ENCODE peak calls at places on chromosomes 2 and 18, in four cellular contexts. One of them, this sample, is unnamed.

GRCh38 chr2:100272848-100273329 is 49.4 kb downstream of the LONRF2 start:
- DNase-seq in LHCN-M2: no peak
- DNase-seq in activated CD4-positive, alpha-beta T cell treated with anti-CD3 and anti-CD28 coated beads for 24 hours: no peak
- DNase-seq in stromal cell of bone marrow: no peak
- DNase-seq in this sample: no peak

GRCh38 chr2:180307096-180307495 is 300.0 kb upstream of the CWC22 start:
- DNase-seq in LHCN-M2: no peak
- DNase-seq in activated CD4-positive, alpha-beta T cell treated with anti-CD3 and anti-CD28 coated beads for 24 hours: no peak
- DNase-seq in stromal cell of bone marrow: no peak
- DNase-seq in this sample: no peak

GRCh38 chr2:142415461-142415860 is 284.6 kb upstream of the LRP1B start:
- DNase-seq in LHCN-M2: no peak
- DNase-seq in stromal cell of bone marrow: no peak
- DNase-seq in activated CD4-positive, alpha-beta T cell treated with anti-CD3 and anti-CD28 coated beads for 24 hours: no peak
- DNase-seq in this sample: no peak

GRCh38 chr2:223732346-223732745 is 105.0 kb downstream of the AP1S3 start:
- DNase-seq in stromal cell of bone marrow: no peak
- DNase-seq in activated CD4-positive, alpha-beta T cell treated with anti-CD3 and anti-CD28 coated beads for 24 hours: no peak
- DNase-seq in LHCN-M2: no peak
- DNase-seq in this sample: no peak

GRCh38 chr2:69619725-69620124 is 23.8 kb downstream of the AAK1 start:
- DNase-seq in stromal cell of bone marrow: no peak
- DNase-seq in LHCN-M2: no peak
- DNase-seq in activated CD4-positive, alpha-beta T cell treated with anti-CD3 and anti-CD28 coated beads for 24 hours: no peak
- DNase-seq in this sample: no peak

GRCh38 chr2:239393401-239393940 is 7.3 kb downstream of the HDAC4 start:
- DNase-seq in LHCN-M2: no peak
- DNase-seq in stromal cell of bone marrow: no peak
- DNase-seq in activated CD4-positive, alpha-beta T cell treated with anti-CD3 and anti-CD28 coated beads for 24 hours: no peak
- DNase-seq in this sample: no peak

GRCh38 chr18:68925268-68925667 is 127.4 kb downstream of the CCDC102B start:
- DNase-seq in stromal cell of bone marrow: no peak
- DNase-seq in activated CD4-positive, alpha-beta T cell treated with anti-CD3 and anti-CD28 coated beads for 24 hours: no peak
- DNase-seq in LHCN-M2: peak
- DNase-seq in this sample: no peak

GRCh38 chr2:183868153-183868552 is 730.2 kb upstream of the ZNF804A start:
- DNase-seq in stromal cell of bone marrow: no peak
- DNase-seq in activated CD4-positive, alpha-beta T cell treated with anti-CD3 and anti-CD28 coated beads for 24 hours: no peak
- DNase-seq in LHCN-M2: no peak
- DNase-seq in this sample: no peak

GRCh38 chr2:120419073-120419472 is 73.1 kb downstream of the INHBB start:
- DNase-seq in stromal cell of bone marrow: no peak
- DNase-seq in activated CD4-positive, alpha-beta T cell treated with anti-CD3 and anti-CD28 coated beads for 24 hours: no peak
- DNase-seq in LHCN-M2: no peak
- DNase-seq in this sample: no peak

GRCh38 chr18:37582306-37582705 is 16.7 kb upstream of the CELF4 start:
- DNase-seq in stromal cell of bone marrow: no peak
- DNase-seq in activated CD4-positive, alpha-beta T cell treated with anti-CD3 and anti-CD28 coated beads for 24 hours: no peak
- DNase-seq in LHCN-M2: no peak
- DNase-seq in this sample: no peak

GRCh38 chr2:52144588-52144987 is 1112.7 kb upstream of the NRXN1 start:
- DNase-seq in LHCN-M2: peak
- DNase-seq in activated CD4-positive, alpha-beta T cell treated with anti-CD3 and anti-CD28 coated beads for 24 hours: no peak
- DNase-seq in stromal cell of bone marrow: no peak
- DNase-seq in this sample: no peak

GRCh38 chr18:41315134-41315533 is 639.9 kb upstream of the PIK3C3 start:
- DNase-seq in activated CD4-positive, alpha-beta T cell treated with anti-CD3 and anti-CD28 coated beads for 24 hours: no peak
- DNase-seq in stromal cell of bone marrow: no peak
- DNase-seq in LHCN-M2: no peak
- DNase-seq in this sample: no peak

GRCh38 chr2:30180230-30180629 is 33.4 kb downstream of the YPEL5 start:
- DNase-seq in stromal cell of bone marrow: no peak
- DNase-seq in activated CD4-positive, alpha-beta T cell treated with anti-CD3 and anti-CD28 coated beads for 24 hours: no peak
- DNase-seq in LHCN-M2: no peak
- DNase-seq in this sample: no peak

GRCh38 chr18:44325903-44326650 is 354.6 kb upstream of the SETBP1 start:
- DNase-seq in LHCN-M2: peak
- DNase-seq in stromal cell of bone marrow: peak
- DNase-seq in activated CD4-positive, alpha-beta T cell treated with anti-CD3 and anti-CD28 coated beads for 24 hours: no peak
- DNase-seq in this sample: no peak

GRCh38 chr2:108444941-108445840 is 3.8 kb upstream of the GCC2 start:
- DNase-seq in activated CD4-positive, alpha-beta T cell treated with anti-CD3 and anti-CD28 coated beads for 24 hours: no peak
- DNase-seq in stromal cell of bone marrow: no peak
- DNase-seq in LHCN-M2: no peak
- DNase-seq in this sample: no peak

GRCh38 chr18:12944724-12945123 is 3.1 kb upstream of the SEH1L start:
- DNase-seq in stromal cell of bone marrow: peak
- DNase-seq in LHCN-M2: peak
- DNase-seq in activated CD4-positive, alpha-beta T cell treated with anti-CD3 and anti-CD28 coated beads for 24 hours: no peak
- DNase-seq in this sample: no peak

GRCh38 chr2:40200516-40200915 is 251.4 kb downstream of the SLC8A1 start:
- DNase-seq in activated CD4-positive, alpha-beta T cell treated with anti-CD3 and anti-CD28 coated beads for 24 hours: no peak
- DNase-seq in stromal cell of bone marrow: no peak
- DNase-seq in LHCN-M2: no peak
- DNase-seq in this sample: no peak

GRCh38 chr2:39483530-39483929 is 46.4 kb upstream of the MAP4K3 start:
- DNase-seq in LHCN-M2: no peak
- DNase-seq in activated CD4-positive, alpha-beta T cell treated with anti-CD3 and anti-CD28 coated beads for 24 hours: no peak
- DNase-seq in stromal cell of bone marrow: no peak
- DNase-seq in this sample: no peak

GRCh38 chr18:56747032-56747658 is 96.0 kb downstream of the WDR7 start:
- DNase-seq in activated CD4-positive, alpha-beta T cell treated with anti-CD3 and anti-CD28 coated beads for 24 hours: no peak
- DNase-seq in LHCN-M2: no peak
- DNase-seq in stromal cell of bone marrow: no peak
- DNase-seq in this sample: no peak

GRCh38 chr2:219946529-219946928 is 319.1 kb downstream of the SLC4A3 start:
- DNase-seq in LHCN-M2: no peak
- DNase-seq in stromal cell of bone marrow: no peak
- DNase-seq in activated CD4-positive, alpha-beta T cell treated with anti-CD3 and anti-CD28 coated beads for 24 hours: no peak
- DNase-seq in this sample: no peak

GRCh38 chr2:134465228-134465627 is 211.4 kb downstream of the MGAT5 start:
- DNase-seq in activated CD4-positive, alpha-beta T cell treated with anti-CD3 and anti-CD28 coated beads for 24 hours: no peak
- DNase-seq in LHCN-M2: no peak
- DNase-seq in stromal cell of bone marrow: no peak
- DNase-seq in this sample: no peak